ENCODE peak calls at places on chromosomes 4 and X, in four cellular contexts. S is HepG2, M is GM12878, L is H1. K is an unnamed sample. For H3K4me1, the result is how much of the 10 kb centered on the place peaks cover.

GRCh38 chrX:2974946-2975345 is 31.4 kb upstream of the ARSH start:
- DNase-seq in S (no peak), M (no peak), L (no peak), K (no peak)

GRCh38 chr4:187357045-187357643 is 633.5 kb upstream of the FAT1 start:
- DNase-seq in L (no peak), M (no peak), S (no peak), K (no peak)

GRCh38 chrX:18406531-18407266 is 18.7 kb upstream of the CDKL5 start:
- DNase-seq in S (no peak), L (no peak), M (no peak), K (no peak)

GRCh38 chr4:7206385-7206784 is 14.0 kb downstream of the SORCS2 start:
- DNase-seq in L (no peak), M (no peak), S (no peak), K (peak)

GRCh38 chr4:47145630-47146029 is 114.3 kb downstream of the GABRB1 start:
- DNase-seq in L (no peak), S (peak), M (peak), K (no peak)

GRCh38 chr4:158170691-158171455 is 2.0 kb downstream of the GASK1B start:
- DNase-seq in S (peak), M (no peak), L (no peak), K (peak)

GRCh38 chrX:153640045-153640686 is 6.8 kb upstream of the DUSP9 start:
- DNase-seq in L (no peak), S (no peak), M (no peak), K (no peak)

GRCh38 chr4:85488416-85488815 is 13.5 kb downstream of the ARHGAP24 start:
- DNase-seq in M (no peak), L (no peak), S (no peak), K (no peak)

GRCh38 chr4:170940043-170940724 is 850.4 kb upstream of the AADAT start:
- DNase-seq in L (no peak), M (no peak), S (no peak), K (no peak)

GRCh38 chr4:28921886-28922285 is 1798.3 kb upstream of the PCDH7 start:
- DNase-seq in S (no peak), M (no peak), L (no peak), K (no peak)

GRCh38 chr4:124427095-124427767 is 285.3 kb downstream of the ANKRD50 start:
- DNase-seq in S (peak), M (no peak), L (no peak), K (no peak)

GRCh38 chrX:132958086-132958703 is at the start of gene HS6ST2:
- DNase-seq in L (no peak), S (no peak), M (no peak), K (no peak)

GRCh38 chrX:106898462-106898861 is 4.7 kb downstream of the RIPPLY1 start:
- DNase-seq in L (no peak), S (peak), M (peak), K (peak)

GRCh38 chr4:184287697-184288255 is 70.1 kb upstream of the ENPP6 start:
- DNase-seq in S (peak), L (no peak), M (no peak), K (no peak)

GRCh38 chr4:8093587-8094274 is 64.9 kb downstream of the ABLIM2 start:
- DNase-seq in L (no peak), S (no peak), M (no peak), K (no peak)

GRCh38 chrX:14027511-14028019 is 2.1 kb downstream of the GEMIN8 start:
- DNase-seq in S (peak), M (peak), L (no peak), K (no peak)

GRCh38 chr4:83281326-83281725 is 3.3 kb downstream of the COQ2 start:
- DNase-seq in M (no peak), S (no peak), L (no peak), K (no peak)
- H3K4me1 ChIP-seq in M (under half), S (under half), L (under half), K (under half)

GRCh38 chr4:6111354-6111930 is 88.9 kb downstream of the JAKMIP1 start:
- DNase-seq in L (no peak), S (no peak), M (no peak), K (no peak)
- TF ChIP-seq BRCA1 in L (no peak), S (no peak), M (no peak), K (no peak)

GRCh38 chr4:181319629-181320028 is 923.6 kb upstream of the TENM3 start:
- DNase-seq in M (no peak), S (no peak), L (no peak), K (no peak)
- H3K4me1 ChIP-seq in M (under half), S (under half), L (under half), K (under half)

GRCh38 chr4:149531861-149532260 is 283.8 kb downstream of the IQCM start:
- DNase-seq in L (no peak), M (no peak), S (no peak), K (no peak)
- TF ChIP-seq BRCA1 in L (no peak), M (no peak), S (no peak), K (no peak)

GRCh38 chr4:113899260-113900177 is 79.9 kb downstream of the ARSJ start:
- DNase-seq in S (no peak), M (peak), L (no peak), K (no peak)
- H3K4me1 ChIP-seq in S (under half), M (under half), L (under half), K (under half)

GRCh38 chr4:127982445-127982844 is 17.2 kb downstream of the ABHD18 start:
- DNase-seq in S (no peak), M (no peak), L (no peak), K (no peak)
- TF ChIP-seq BRCA1 in S (no peak), M (no peak), L (no peak), K (no peak)

DNA sequence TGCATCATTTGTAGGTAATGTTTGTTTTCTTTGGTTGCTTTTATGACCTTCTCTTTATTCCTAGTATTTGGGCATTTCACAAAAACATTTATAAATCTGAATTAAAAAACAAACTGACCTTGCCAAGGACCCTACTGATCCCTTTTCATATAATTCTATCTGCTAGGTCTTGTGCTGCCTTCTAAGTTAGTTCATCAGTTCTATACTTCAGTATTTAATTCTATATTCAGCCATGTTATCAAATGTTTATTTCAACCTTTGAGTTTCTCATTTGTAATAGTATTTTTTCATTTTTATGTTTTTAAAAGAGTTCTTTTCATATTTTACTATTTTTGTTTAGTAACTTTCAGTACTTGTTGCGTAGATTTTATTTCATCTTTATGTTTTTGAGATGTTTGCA is 155.3 kb downstream of the SNCA start:
- DNase-seq in L (no peak), S (no peak), M (no peak), K (no peak)
- H3K4me1 ChIP-seq in L (under half), S (under half), M (under half), K (under half)

K was measured in K562.